ENCODE peak calls at places on chromosomes 4 and X, in five cellular contexts. One of them, this sample, is unnamed.

GRCh38 chrX:153469811-153470410 is 465 bp downstream of the HAUS7 start:
- DNase-seq in stomach: no peak
- DNase-seq in cardiac muscle cell: peak
- DNase-seq in suprapubic skin: no peak
- DNase-seq in CD4-positive, CD25-positive, alpha-beta regulatory T cell: no peak
- DNase-seq in this sample: no peak

GRCh38 chrX:131841496-131842410 is 181.3 kb upstream of the STK26 start:
- DNase-seq in stomach: peak
- DNase-seq in cardiac muscle cell: peak
- DNase-seq in suprapubic skin: no peak
- DNase-seq in CD4-positive, CD25-positive, alpha-beta regulatory T cell: peak
- DNase-seq in this sample: peak

GRCh38 chr4:74439952-74440351 is 5.0 kb upstream of the AREG start:
- DNase-seq in stomach: no peak
- DNase-seq in cardiac muscle cell: no peak
- DNase-seq in suprapubic skin: no peak
- DNase-seq in CD4-positive, CD25-positive, alpha-beta regulatory T cell: no peak
- DNase-seq in this sample: no peak

GRCh38 chr4:52866734-52867133 is 4.6 kb downstream of the RASL11B start:
- DNase-seq in stomach: no peak
- DNase-seq in cardiac muscle cell: no peak
- DNase-seq in suprapubic skin: no peak
- DNase-seq in CD4-positive, CD25-positive, alpha-beta regulatory T cell: no peak
- DNase-seq in this sample: no peak

GRCh38 chr4:2545321-2546013 is 9.0 kb downstream of the FAM193A start:
- DNase-seq in stomach: no peak
- DNase-seq in cardiac muscle cell: no peak
- DNase-seq in suprapubic skin: no peak
- DNase-seq in CD4-positive, CD25-positive, alpha-beta regulatory T cell: no peak
- DNase-seq in this sample: no peak

GRCh38 chrX:18676050-18676449 is 4.1 kb upstream of the RS1 start:
- DNase-seq in stomach: no peak
- DNase-seq in cardiac muscle cell: no peak
- DNase-seq in suprapubic skin: no peak
- DNase-seq in CD4-positive, CD25-positive, alpha-beta regulatory T cell: no peak
- DNase-seq in this sample: no peak

GRCh38 chr4:136741468-136741867 is 790.8 kb downstream of the PCDH18 start:
- DNase-seq in stomach: no peak
- DNase-seq in cardiac muscle cell: no peak
- DNase-seq in suprapubic skin: no peak
- DNase-seq in CD4-positive, CD25-positive, alpha-beta regulatory T cell: no peak
- DNase-seq in this sample: no peak

GRCh38 chr4:86847576-86847975 is 1.6 kb downstream of the SLC10A6 start:
- DNase-seq in stomach: no peak
- DNase-seq in cardiac muscle cell: no peak
- DNase-seq in suprapubic skin: no peak
- DNase-seq in CD4-positive, CD25-positive, alpha-beta regulatory T cell: no peak
- DNase-seq in this sample: no peak

GRCh38 chrX:20080277-20080676 is 36.4 kb downstream of the MAP7D2 start:
- DNase-seq in stomach: no peak
- DNase-seq in cardiac muscle cell: no peak
- DNase-seq in suprapubic skin: no peak
- DNase-seq in CD4-positive, CD25-positive, alpha-beta regulatory T cell: no peak
- DNase-seq in this sample: no peak

GRCh38 chr4:2858451-2859217 is 15.0 kb downstream of the ADD1 start:
- DNase-seq in stomach: no peak
- DNase-seq in cardiac muscle cell: no peak
- DNase-seq in suprapubic skin: no peak
- DNase-seq in CD4-positive, CD25-positive, alpha-beta regulatory T cell: no peak
- DNase-seq in this sample: no peak

GRCh38 chr4:144353240-144353639 is 212.7 kb upstream of the GYPA start:
- DNase-seq in stomach: no peak
- DNase-seq in cardiac muscle cell: peak
- DNase-seq in suprapubic skin: no peak
- DNase-seq in CD4-positive, CD25-positive, alpha-beta regulatory T cell: no peak
- DNase-seq in this sample: no peak

GRCh38 chr4:81031389-81032173 is 1.1 kb downstream of the BMP3 start:
- DNase-seq in stomach: no peak
- DNase-seq in cardiac muscle cell: no peak
- DNase-seq in suprapubic skin: no peak
- DNase-seq in CD4-positive, CD25-positive, alpha-beta regulatory T cell: no peak
- DNase-seq in this sample: no peak

GRCh38 chr4:665381-665750 is 8.7 kb downstream of the ATP5ME start:
- DNase-seq in stomach: no peak
- DNase-seq in cardiac muscle cell: no peak
- DNase-seq in suprapubic skin: no peak
- DNase-seq in CD4-positive, CD25-positive, alpha-beta regulatory T cell: no peak
- DNase-seq in this sample: no peak

GRCh38 chrX:115533485-115533884 is 27.5 kb upstream of the PLS3 start:
- DNase-seq in stomach: no peak
- DNase-seq in cardiac muscle cell: no peak
- DNase-seq in suprapubic skin: no peak
- DNase-seq in CD4-positive, CD25-positive, alpha-beta regulatory T cell: no peak
- DNase-seq in this sample: no peak

GRCh38 chr4:163165217-163166017 is 1.3 kb downstream of the NAF1 start:
- DNase-seq in stomach: no peak
- DNase-seq in cardiac muscle cell: no peak
- DNase-seq in suprapubic skin: no peak
- DNase-seq in CD4-positive, CD25-positive, alpha-beta regulatory T cell: no peak
- DNase-seq in this sample: no peak

GRCh38 chrX:69386681-69387080 is 117.4 kb upstream of the NALF2 start:
- DNase-seq in stomach: no peak
- DNase-seq in cardiac muscle cell: no peak
- DNase-seq in suprapubic skin: no peak
- DNase-seq in CD4-positive, CD25-positive, alpha-beta regulatory T cell: no peak
- DNase-seq in this sample: no peak

GRCh38 chrX:39724544-39724943 is 373.2 kb downstream of the BCOR start:
- DNase-seq in stomach: no peak
- DNase-seq in cardiac muscle cell: no peak
- DNase-seq in suprapubic skin: no peak
- DNase-seq in CD4-positive, CD25-positive, alpha-beta regulatory T cell: peak
- DNase-seq in this sample: peak

GRCh38 chr4:22444813-22445212 is 71.1 kb downstream of the ADGRA3 start:
- DNase-seq in stomach: no peak
- DNase-seq in cardiac muscle cell: no peak
- DNase-seq in suprapubic skin: no peak
- DNase-seq in CD4-positive, CD25-positive, alpha-beta regulatory T cell: no peak
- DNase-seq in this sample: no peak

DNA sequence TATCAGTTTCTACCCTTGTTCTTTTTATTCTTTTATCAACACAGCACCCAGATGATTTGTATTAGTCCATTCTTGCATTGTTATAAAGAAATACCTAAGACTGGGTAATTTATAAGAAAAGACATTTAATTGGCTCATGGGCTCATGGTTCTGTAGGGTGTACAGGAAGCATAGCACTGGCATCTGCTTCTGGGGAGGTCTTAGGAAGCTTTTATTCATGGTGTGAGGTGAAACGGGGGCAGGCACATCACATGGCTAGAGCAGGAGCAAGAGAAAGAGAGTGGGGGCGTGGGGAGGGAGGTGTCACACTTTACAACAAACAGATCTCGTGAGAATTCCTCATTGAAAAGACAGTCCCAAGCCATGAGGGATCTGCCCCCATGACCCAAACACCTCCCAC is 285.3 kb downstream of the SMARCA1 start:
- DNase-seq in stomach: no peak
- DNase-seq in cardiac muscle cell: no peak
- DNase-seq in suprapubic skin: no peak
- DNase-seq in CD4-positive, CD25-positive, alpha-beta regulatory T cell: no peak
- DNase-seq in this sample: no peak
- H3K4me3 ChIP-seq in stomach: no peak
- H3K4me3 ChIP-seq in cardiac muscle cell: no peak
- H3K4me3 ChIP-seq in suprapubic skin: no peak
- H3K4me3 ChIP-seq in CD4-positive, CD25-positive, alpha-beta regulatory T cell: no peak
- H3K4me3 ChIP-seq in this sample: no peak

DNA sequence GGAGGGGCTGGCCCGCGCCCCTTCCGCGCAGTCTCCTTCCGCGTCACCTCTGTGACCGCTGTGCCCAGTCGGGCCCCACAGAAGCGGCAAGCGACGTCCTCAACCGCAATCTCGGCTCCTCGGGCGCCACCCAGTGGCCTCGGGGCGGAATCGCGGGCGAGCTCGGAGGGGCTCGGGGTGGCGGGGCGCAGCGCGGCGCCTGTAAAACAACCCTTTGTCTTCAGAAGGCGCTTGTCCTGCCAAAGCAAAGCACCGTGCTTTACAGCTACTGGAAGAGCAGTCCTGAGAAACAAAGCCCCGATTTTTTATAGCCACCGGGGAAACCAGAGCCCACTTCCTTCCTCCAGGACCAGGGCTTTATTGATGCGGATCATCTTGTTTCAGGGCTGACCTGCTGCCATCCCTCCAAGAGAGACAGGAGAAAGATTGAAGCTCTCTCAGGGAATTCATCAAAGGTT is 37.3 kb upstream of the CDKN2AIP start:
- DNase-seq in stomach: peak
- DNase-seq in cardiac muscle cell: peak
- DNase-seq in suprapubic skin: peak
- DNase-seq in CD4-positive, CD25-positive, alpha-beta regulatory T cell: peak
- DNase-seq in this sample: peak
- H3K4me3 ChIP-seq in stomach: peak
- H3K4me3 ChIP-seq in cardiac muscle cell: peak
- H3K4me3 ChIP-seq in suprapubic skin: peak
- H3K4me3 ChIP-seq in CD4-positive, CD25-positive, alpha-beta regulatory T cell: peak
- H3K4me3 ChIP-seq in this sample: peak

GRCh38 chrX:5644786-5645185 is 583.9 kb downstream of the NLGN4X start:
- DNase-seq in stomach: no peak
- DNase-seq in cardiac muscle cell: no peak
- DNase-seq in suprapubic skin: no peak
- DNase-seq in CD4-positive, CD25-positive, alpha-beta regulatory T cell: no peak
- DNase-seq in this sample: no peak
- H3K4me3 ChIP-seq in stomach: no peak
- H3K4me3 ChIP-seq in cardiac muscle cell: no peak
- H3K4me3 ChIP-seq in suprapubic skin: no peak
- H3K4me3 ChIP-seq in CD4-positive, CD25-positive, alpha-beta regulatory T cell: no peak
- H3K4me3 ChIP-seq in this sample: no peak

GRCh38 chrX:41076742-41077141 is 8.5 kb upstream of the USP9X start:
- DNase-seq in stomach: no peak
- DNase-seq in cardiac muscle cell: no peak
- DNase-seq in suprapubic skin: no peak
- DNase-seq in CD4-positive, CD25-positive, alpha-beta regulatory T cell: no peak
- DNase-seq in this sample: no peak
- H3K4me3 ChIP-seq in stomach: no peak
- H3K4me3 ChIP-seq in cardiac muscle cell: no peak
- H3K4me3 ChIP-seq in suprapubic skin: no peak
- H3K4me3 ChIP-seq in CD4-positive, CD25-positive, alpha-beta regulatory T cell: no peak
- H3K4me3 ChIP-seq in this sample: no peak

GRCh38 chr4:88320780-88321373 is 36.5 kb upstream of the PPM1K start:
- DNase-seq in stomach: peak
- DNase-seq in cardiac muscle cell: no peak
- DNase-seq in suprapubic skin: no peak
- DNase-seq in CD4-positive, CD25-positive, alpha-beta regulatory T cell: peak
- DNase-seq in this sample: peak

GRCh38 chr4:88315460-88316017 is 31.2 kb upstream of the PPM1K start:
- DNase-seq in stomach: no peak
- DNase-seq in cardiac muscle cell: no peak
- DNase-seq in suprapubic skin: no peak
- DNase-seq in CD4-positive, CD25-positive, alpha-beta regulatory T cell: no peak
- DNase-seq in this sample: no peak

GRCh38 chr4:88318751-88319350 is 34.5 kb upstream of the PPM1K start:
- DNase-seq in stomach: no peak
- DNase-seq in cardiac muscle cell: no peak
- DNase-seq in suprapubic skin: no peak
- DNase-seq in CD4-positive, CD25-positive, alpha-beta regulatory T cell: no peak
- DNase-seq in this sample: no peak

DNA sequence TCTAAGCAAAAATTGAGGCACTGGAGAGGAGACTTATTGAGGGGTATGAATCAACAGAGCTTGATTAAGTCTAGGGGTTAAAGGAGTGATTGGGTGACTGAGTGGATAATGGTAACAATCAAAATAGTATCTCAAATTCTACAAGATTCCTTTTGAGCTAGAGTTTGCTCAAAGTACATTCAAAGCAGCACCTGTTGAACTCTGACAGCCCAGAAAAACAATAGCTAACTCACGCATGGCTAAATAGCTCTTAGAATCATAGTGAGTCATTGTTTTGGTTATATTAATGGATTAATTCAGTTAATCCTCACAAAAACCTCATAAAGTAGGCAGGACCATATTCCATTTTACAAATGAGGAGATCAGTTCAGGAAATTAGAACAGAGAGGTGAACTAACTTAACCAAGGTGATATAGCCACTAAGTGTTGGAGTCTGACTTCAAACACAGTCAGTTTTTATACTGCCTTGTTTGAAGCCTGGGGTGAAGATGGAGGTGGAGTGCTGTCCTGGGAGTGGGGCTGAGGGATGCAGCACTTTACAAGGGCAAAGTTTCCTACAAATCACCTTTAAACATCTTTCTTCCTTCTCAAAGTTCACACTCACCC is 35.9 kb upstream of the PPM1K start:
- DNase-seq in stomach: no peak
- DNase-seq in cardiac muscle cell: no peak
- DNase-seq in suprapubic skin: no peak
- DNase-seq in CD4-positive, CD25-positive, alpha-beta regulatory T cell: peak
- DNase-seq in this sample: peak
- H3K4me3 ChIP-seq in stomach: no peak
- H3K4me3 ChIP-seq in cardiac muscle cell: no peak
- H3K4me3 ChIP-seq in suprapubic skin: peak
- H3K4me3 ChIP-seq in CD4-positive, CD25-positive, alpha-beta regulatory T cell: peak
- H3K4me3 ChIP-seq in this sample: no peak

DNA sequence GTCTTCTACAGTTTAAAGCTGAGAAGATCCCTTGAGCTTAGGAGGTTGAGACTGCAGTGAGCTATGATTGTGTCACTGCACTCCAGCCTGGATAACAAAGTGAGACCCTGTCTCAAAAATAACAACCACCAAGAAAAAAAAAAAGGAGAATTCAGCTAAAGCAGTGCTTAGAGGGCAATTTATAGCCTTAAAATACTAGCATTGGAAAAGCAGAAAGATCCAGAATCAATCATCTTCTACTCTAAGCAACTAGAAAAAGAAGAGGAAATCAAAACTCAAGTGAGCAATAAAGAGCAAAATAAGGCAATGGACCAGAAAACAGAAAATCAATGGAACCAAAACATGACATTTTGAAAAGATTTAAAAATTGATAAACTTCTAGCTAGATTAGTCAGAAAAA is 639 bp upstream of the PI4K2B start:
- DNase-seq in stomach: no peak
- DNase-seq in cardiac muscle cell: no peak
- DNase-seq in suprapubic skin: no peak
- DNase-seq in CD4-positive, CD25-positive, alpha-beta regulatory T cell: no peak
- DNase-seq in this sample: no peak
- H3K4me3 ChIP-seq in stomach: peak
- H3K4me3 ChIP-seq in cardiac muscle cell: peak
- H3K4me3 ChIP-seq in suprapubic skin: peak
- H3K4me3 ChIP-seq in CD4-positive, CD25-positive, alpha-beta regulatory T cell: peak
- H3K4me3 ChIP-seq in this sample: peak

This sample was measured in Jurkat, Clone E6-1.